ENCODE peak calls at places on chromosomes 1 and 21, in four cellular contexts. C is suprapubic skin, M is GM06990, A is lower leg skin. F is an unnamed sample.

GRCh38 chr1:206735553-206736031 is 35.0 kb upstream of the IL19 start:
- DNase-seq in M (no peak), A (no peak), C (no peak), F (no peak)

GRCh38 chr1:189036628-189037027 is 1441.0 kb downstream of the BRINP3 start:
- DNase-seq in C (no peak), M (no peak), A (no peak), F (no peak)

GRCh38 chr21:37917612-37918011 is 1.4 kb upstream of the KCNJ6 start:
- DNase-seq in M (no peak), A (no peak), C (no peak), F (no peak)

GRCh38 chr21:31298618-31299269 is 45.3 kb downstream of the TIAM1 start:
- DNase-seq in C (no peak), M (no peak), A (no peak), F (no peak)

GRCh38 chr1:234083460-234083859 is 179.0 kb downstream of the SLC35F3 start:
- DNase-seq in C (no peak), M (no peak), A (no peak), F (no peak)

GRCh38 chr1:204286841-204287387 is 72.8 kb downstream of the PLEKHA6 start:
- DNase-seq in C (no peak), A (peak; percentile 85), M (no peak), F (no peak)

GRCh38 chr1:61268546-61269243 is 186.3 kb downstream of the NFIA start:
- DNase-seq in C (no peak), M (no peak), A (no peak), F (no peak)

GRCh38 chr1:53592521-53592982 is 133.4 kb downstream of the DMRTB1 start:
- DNase-seq in M (no peak), A (no peak), C (peak; percentile 56), F (no peak)

GRCh38 chr1:6178751-6179563 is 1.2 kb downstream of the CHD5 start:
- DNase-seq in A (no peak), C (no peak), M (no peak), F (no peak)

GRCh38 chr1:110829955-110830553 is 42.9 kb upstream of the CD53 start:
- DNase-seq in C (no peak), M (peak; percentile 21), A (no peak), F (no peak)

GRCh38 chr1:100627936-100628335 is 90.0 kb downstream of the GPR88 start:
- DNase-seq in M (no peak), C (no peak), A (no peak), F (no peak)

GRCh38 chr21:42724226-42724920 is 71.0 kb downstream of the PDE9A start:
- DNase-seq in C (no peak), A (peak; percentile 81), M (no peak), F (no peak)

GRCh38 chr1:224300346-224300745 is 29.6 kb downstream of the NVL start:
- DNase-seq in M (no peak), A (no peak), C (no peak), F (no peak)

GRCh38 chr1:231383159-231383855 is 38.8 kb downstream of the EGLN1 start:
- DNase-seq in C (no peak), M (no peak), A (no peak), F (no peak)

GRCh38 chr1:167766538-167766937 is 44.8 kb downstream of the MPZL1 start:
- DNase-seq in M (no peak), C (no peak), A (no peak), F (no peak)

DNA sequence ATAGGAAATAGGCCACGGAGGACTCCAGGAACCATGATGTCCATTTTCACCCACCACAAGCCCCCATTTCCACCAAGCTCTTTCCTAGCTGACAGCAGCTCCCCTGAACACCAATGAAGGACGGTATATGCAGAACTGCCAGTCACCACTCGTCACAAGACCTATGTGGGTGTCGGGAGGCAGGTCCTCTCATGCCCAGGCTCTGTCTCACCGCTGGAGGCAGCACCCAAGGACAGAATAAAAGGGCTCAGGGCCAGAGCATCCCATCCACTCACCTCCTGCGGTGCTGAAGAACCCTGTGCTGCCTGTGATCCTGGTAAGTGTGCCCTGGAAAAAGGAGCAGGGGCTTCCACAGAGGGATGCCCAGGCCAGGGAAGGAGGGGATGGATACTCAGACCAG is at the start of gene LCE1F:
- DNase-seq in M (no peak), A (no peak), C (no peak), F (no peak)
- TF ChIP-seq CTCF in M (peak; percentile 22), A (no peak), C (no peak), F (no peak)

GRCh38 chr21:36245115-36245514 is 74.9 kb upstream of the MORC3 start:
- DNase-seq in M (no peak), C (no peak), A (no peak), F (no peak)

GRCh38 chr21:36246080-36246631 is 73.8 kb upstream of the MORC3 start:
- DNase-seq in C (no peak), A (no peak), M (no peak), F (no peak)

GRCh38 chr21:36247316-36247715 is 72.7 kb upstream of the MORC3 start:
- DNase-seq in A (no peak), M (no peak), C (no peak), F (no peak)

GRCh38 chr21:36241717-36242116 is 78.3 kb upstream of the MORC3 start:
- DNase-seq in A (no peak), M (no peak), C (no peak), F (no peak)

DNA sequence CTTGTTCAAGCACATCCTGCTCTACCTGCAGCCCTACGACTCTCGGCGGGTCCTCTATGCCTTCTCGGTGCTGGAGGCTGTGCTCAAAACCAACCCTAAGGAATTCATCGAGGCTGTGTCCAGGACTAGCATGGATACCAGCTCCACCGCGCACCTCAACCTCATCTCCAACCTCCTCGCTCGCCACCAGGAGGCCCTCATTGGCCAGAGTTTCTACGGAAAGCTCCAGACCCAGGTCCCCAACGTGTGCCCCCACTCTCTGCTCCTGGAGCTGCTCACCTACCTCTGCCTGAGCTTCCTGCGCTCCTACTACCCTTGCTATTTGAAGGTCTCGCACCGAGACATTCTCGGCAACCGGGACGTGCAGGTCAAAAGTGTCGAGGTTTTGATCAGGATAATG is 74.3 kb upstream of the MORC3 start:
- DNase-seq in C (no peak), A (no peak), M (no peak), F (no peak)
- TF ChIP-seq CTCF in C (no peak), A (no peak), M (no peak), F (no peak)

GRCh38 chr1:192581131-192581927 is 5.8 kb downstream of the RGS1 start:
- DNase-seq in A (no peak), C (no peak), M (no peak), F (no peak)

GRCh38 chr1:192577145-192578140 is 1.9 kb downstream of the RGS1 start:
- DNase-seq in C (no peak), M (no peak), A (no peak), F (no peak)

GRCh38 chr1:192578144-192578909 is 2.8 kb downstream of the RGS1 start:
- DNase-seq in A (no peak), M (no peak), C (no peak), F (no peak)

GRCh38 chr1:192579319-192579738 is 3.8 kb downstream of the RGS1 start:
- DNase-seq in C (no peak), A (no peak), M (no peak), F (no peak)

GRCh38 chr1:192580351-192580962 is 4.9 kb downstream of the RGS1 start:
- DNase-seq in C (no peak), A (no peak), M (no peak), F (no peak)
- TF ChIP-seq CTCF in C (no peak), A (no peak), M (peak; percentile 42), F (peak; percentile 83)

DNA sequence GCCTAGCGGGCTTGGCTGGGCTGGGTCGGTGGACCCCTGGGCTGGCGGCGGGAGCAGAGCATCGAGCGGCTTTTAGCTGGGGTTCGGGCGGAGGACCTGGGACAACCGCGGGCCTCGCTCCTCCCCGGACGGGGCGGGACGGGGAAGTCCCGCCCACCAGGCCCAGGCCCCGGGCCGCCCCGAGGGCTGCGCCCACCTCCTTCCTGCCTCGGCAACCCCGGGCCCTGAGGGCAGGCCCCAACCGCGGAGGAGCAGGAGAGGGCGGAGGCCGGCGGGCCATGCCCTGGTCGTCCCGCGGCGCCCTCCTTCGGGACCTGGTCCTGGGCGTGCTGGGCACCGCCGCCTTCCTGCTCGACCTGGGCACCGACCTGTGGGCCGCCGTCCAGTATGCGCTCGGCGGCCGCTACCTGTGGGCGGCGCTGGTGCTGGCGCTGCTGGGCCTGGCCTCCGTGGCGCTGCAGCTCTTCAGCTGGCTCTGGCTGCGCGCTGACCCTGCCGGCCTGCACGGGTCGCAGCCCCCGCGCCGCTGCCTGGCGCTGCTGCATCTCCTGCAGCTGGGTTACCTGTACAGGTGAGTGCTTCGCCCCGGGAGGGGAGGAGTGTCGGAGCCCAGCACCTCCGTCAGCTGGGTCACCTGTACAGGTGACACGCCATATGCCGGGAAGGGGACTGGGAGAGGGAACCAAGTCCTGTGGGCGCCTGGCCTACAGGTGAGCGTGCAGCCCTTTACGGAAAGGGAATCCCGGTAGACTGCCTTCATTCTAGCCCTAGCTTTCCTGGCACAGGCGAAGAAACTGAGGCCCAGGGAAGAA is at the start of gene XKR8:
- DNase-seq in M (peak; percentile 87), C (peak; percentile 88), A (peak; percentile 95), F (no peak)
- TF ChIP-seq CTCF in M (peak; percentile 49), C (peak; percentile 58), A (no peak), F (peak; percentile 43)

DNA sequence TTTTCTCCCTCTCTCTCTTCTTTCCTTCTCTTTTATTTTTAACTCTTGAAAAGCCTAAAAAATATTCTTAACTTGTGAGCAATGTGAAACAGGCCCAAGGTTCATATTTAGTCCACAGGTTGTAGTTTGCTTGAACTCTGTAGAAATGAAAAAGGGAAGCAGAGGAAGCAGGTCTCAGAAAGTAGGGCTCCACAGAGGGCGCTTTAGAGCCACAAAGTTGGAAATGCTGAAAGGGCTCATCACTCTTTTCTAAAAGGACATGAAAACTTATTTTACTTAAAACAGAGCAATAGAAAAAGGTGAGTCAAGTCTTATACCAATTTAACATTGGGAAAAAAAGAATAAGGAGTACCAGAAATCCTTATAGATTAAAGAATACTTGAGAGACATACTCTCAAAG is 247.0 kb downstream of the USP25 start:
- DNase-seq in M (no peak), C (no peak), A (no peak), F (no peak)
- TF ChIP-seq CTCF in M (no peak), C (no peak), A (no peak), F (peak; percentile 25)

GRCh38 chr21:29943885-29944284 is 4.1 kb upstream of the GRIK1 start:
- DNase-seq in M (no peak), A (no peak), C (no peak), F (no peak)
- TF ChIP-seq CTCF in M (no peak), A (no peak), C (no peak), F (no peak)

F was measured in osteocyte.